ENCODE peak calls at places on chromosomes 12 and 14, in six cellular contexts. M is endothelial cell of umbilical vein, G is esophagus muscularis mucosa, A is lower leg skin, R is K562, F is testis. J is an unnamed sample.

GRCh38 chr14:49861581-49861922 is 9.0 kb upstream of the NEMF start:
- DNase-seq in M (no peak), G (peak), A (peak), R (peak), F (peak), J (peak)

GRCh38 chr12:89225401-89225800 is 126.9 kb downstream of the DUSP6 start:
- DNase-seq in M (peak), G (no peak), A (no peak), R (no peak), F (no peak), J (no peak)

GRCh38 chr12:57889541-57889989 is 43.0 kb upstream of the CTDSP2 start:
- DNase-seq in M (peak), G (no peak), A (peak), R (no peak), F (peak), J (no peak)

GRCh38 chr14:100618763-100619320 is 31.6 kb upstream of the BEGAIN start:
- DNase-seq in M (no peak), G (no peak), A (peak), R (no peak), F (no peak), J (no peak)

GRCh38 chr14:89093083-89093482 is 268.6 kb downstream of the TTC8 start:
- DNase-seq in M (no peak), G (no peak), A (no peak), R (no peak), F (no peak), J (no peak)

GRCh38 chr14:65206448-65207096 is 104.3 kb upstream of the MAX start:
- DNase-seq in M (no peak), G (no peak), A (no peak), R (no peak), F (no peak), J (no peak)

GRCh38 chr12:24081092-24081529 is 131.6 kb upstream of the SOX5 start:
- DNase-seq in M (no peak), G (no peak), A (no peak), R (no peak), F (no peak), J (no peak)

GRCh38 chr12:75721231-75721641 is 209.8 kb upstream of the KRR1 start:
- DNase-seq in M (peak), G (no peak), A (no peak), R (no peak), F (no peak), J (no peak)

GRCh38 chr14:100067971-100068959 is 3.0 kb downstream of the EVL start:
- DNase-seq in M (peak), G (no peak), A (peak), R (peak), F (peak), J (no peak)

GRCh38 chr14:23483216-23483854 is 13.8 kb downstream of the NGDN start:
- DNase-seq in M (no peak), G (no peak), A (no peak), R (peak), F (peak), J (no peak)

GRCh38 chr12:2813573-2814185 is 1.2 kb downstream of the ITFG2 start:
- DNase-seq in M (peak), G (no peak), A (no peak), R (peak), F (peak), J (peak)

GRCh38 chr14:22448035-22448904 is 140.8 kb downstream of the DAD1 start:
- DNase-seq in M (no peak), G (no peak), A (no peak), R (no peak), F (no peak), J (no peak)

GRCh38 chr12:124451016-124451415 is 116.4 kb downstream of the NCOR2 start:
- DNase-seq in M (no peak), G (no peak), A (no peak), R (no peak), F (no peak), J (no peak)

GRCh38 chr12:111812881-111813741 is 28.9 kb upstream of the MAPKAPK5 start:
- DNase-seq in M (peak), G (peak), A (peak), R (peak), F (peak), J (peak)

GRCh38 chr14:55556929-55557623 is 22.9 kb upstream of the KTN1 start:
- DNase-seq in M (peak), G (no peak), A (peak), R (no peak), F (peak), J (peak)

GRCh38 chr12:87107270-87107669 is 851.1 kb upstream of the MGAT4C start:
- DNase-seq in M (no peak), G (no peak), A (no peak), R (no peak), F (no peak), J (no peak)

GRCh38 chr12:132812631-132813305 is 15.9 kb downstream of the GOLGA3 start:
- DNase-seq in M (no peak), G (no peak), A (no peak), R (no peak), F (no peak), J (no peak)

GRCh38 chr12:27178251-27178650 is 65.8 kb upstream of the STK38L start:
- DNase-seq in M (no peak), G (no peak), A (no peak), R (no peak), F (no peak), J (no peak)

GRCh38 chr14:89185919-89186849 is 230.8 kb downstream of the FOXN3 start:
- DNase-seq in M (no peak), G (no peak), A (no peak), R (peak), F (no peak), J (peak)

GRCh38 chr12:38919191-38919590 is 13.8 kb upstream of the CPNE8 start:
- DNase-seq in M (no peak), G (no peak), A (no peak), R (no peak), F (no peak), J (no peak)

GRCh38 chr12:111437816-111438454 is 32.2 kb downstream of the SH2B3 start:
- DNase-seq in M (peak), G (no peak), A (peak), R (peak), F (no peak), J (no peak)

GRCh38 chr12:113269257-113269943 is 48.1 kb downstream of the TPCN1 start:
- DNase-seq in M (no peak), G (no peak), A (no peak), R (no peak), F (no peak), J (no peak)

GRCh38 chr12:19482551-19483109 is 43.3 kb downstream of the AEBP2 start:
- DNase-seq in M (no peak), G (no peak), A (no peak), R (peak), F (peak), J (no peak)

GRCh38 chr12:67151891-67152290 is 117.3 kb upstream of the CAND1 start:
- DNase-seq in M (no peak), G (no peak), A (no peak), R (no peak), F (no peak), J (no peak)

GRCh38 chr14:79510659-79511058 is 700.6 kb downstream of the DIO2 start:
- DNase-seq in M (no peak), G (no peak), A (no peak), R (no peak), F (no peak), J (no peak)

GRCh38 chr12:89575405-89575804 is 49.6 kb upstream of the POC1B start:
- DNase-seq in M (no peak), G (no peak), A (no peak), R (peak), F (no peak), J (no peak)

GRCh38 chr14:72755766-72756165 is 138.1 kb downstream of the DPF3 start:
- DNase-seq in M (no peak), G (no peak), A (no peak), R (no peak), F (no peak), J (no peak)

GRCh38 chr14:47539065-47539464 is 136.3 kb downstream of the MDGA2 start:
- DNase-seq in M (peak), G (no peak), A (no peak), R (no peak), F (no peak), J (no peak)

GRCh38 chr12:26940820-26941219 is 2.5 kb downstream of the FGFR1OP2 start:
- DNase-seq in M (no peak), G (no peak), A (no peak), R (peak), F (no peak), J (no peak)

GRCh38 chr12:59695379-59695778 is 99.5 kb downstream of the SLC16A7 start:
- DNase-seq in M (no peak), G (no peak), A (no peak), R (no peak), F (no peak), J (no peak)

GRCh38 chr12:78315018-78315417 is 484.3 kb downstream of the NAV3 start:
- DNase-seq in M (no peak), G (no peak), A (no peak), R (no peak), F (no peak), J (no peak)

GRCh38 chr14:77761205-77761931 is 412 bp upstream of the SNW1 start:
- DNase-seq in M (no peak), G (no peak), A (no peak), R (peak), F (peak), J (no peak)

GRCh38 chr14:97707603-97708002 is 910.4 kb downstream of the VRK1 start:
- DNase-seq in M (no peak), G (peak), A (no peak), R (no peak), F (no peak), J (no peak)

GRCh38 chr12:39427360-39427808 is 15.5 kb downstream of the KIF21A start:
- DNase-seq in M (no peak), G (no peak), A (no peak), R (no peak), F (no peak), J (no peak)

DNA sequence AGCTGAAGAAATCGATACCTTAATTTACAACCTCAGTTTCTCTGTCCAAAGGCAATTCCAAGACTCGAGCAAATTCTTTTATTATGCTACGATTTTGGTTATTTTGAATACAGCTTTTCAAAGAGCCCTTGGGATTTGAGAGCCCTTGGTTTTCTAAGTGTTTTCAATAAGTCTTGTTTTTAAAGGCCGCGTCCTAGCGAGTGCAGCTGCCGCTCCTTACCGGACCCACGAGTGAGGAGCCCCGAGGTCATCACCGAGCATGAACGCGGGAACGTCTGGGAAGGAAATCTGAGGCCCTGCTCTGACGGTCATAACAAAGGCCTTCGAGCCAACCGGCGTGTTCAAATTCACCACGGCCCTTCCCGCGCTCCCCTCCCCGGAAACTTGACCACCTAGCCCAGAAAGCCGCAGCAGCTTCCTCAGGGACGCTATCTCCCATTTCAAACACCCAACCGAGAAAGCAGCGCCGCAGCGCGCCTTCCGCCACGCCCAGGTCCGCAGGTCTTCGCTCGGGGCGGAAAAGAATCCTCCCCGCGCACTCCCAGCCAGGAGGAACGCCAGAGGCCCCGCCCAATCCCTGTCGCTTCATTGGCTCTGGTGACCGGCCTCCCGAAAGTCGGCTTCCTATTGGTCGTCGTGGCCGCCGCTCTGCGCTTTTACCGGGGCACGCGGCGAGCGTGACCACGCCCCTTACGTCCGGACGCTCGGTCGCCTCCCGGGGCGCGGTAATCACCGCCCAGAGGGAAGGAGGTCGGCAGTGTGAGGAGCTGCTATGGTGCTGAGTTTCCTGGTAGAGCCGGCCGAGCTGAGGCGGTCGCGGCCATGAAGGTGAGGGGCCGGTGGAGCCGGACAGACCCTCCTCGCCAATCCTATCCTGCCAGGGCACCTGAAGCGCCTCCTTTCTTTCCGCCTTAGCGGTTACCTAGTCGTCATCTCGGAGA is at the start of gene RNF34:
- DNase-seq in M (peak), G (peak), A (peak), R (peak), F (peak), J (peak)
- TF ChIP-seq POLR2A in M (peak), G (peak), A (peak), R (peak), F (peak), J (peak)

GRCh38 chr12:119615518-119616475 is 22.2 kb downstream of the TMEM233 start:
- DNase-seq in M (no peak), G (no peak), A (no peak), R (no peak), F (no peak), J (no peak)
- TF ChIP-seq POLR2A in M (no peak), G (no peak), A (no peak), R (no peak), F (no peak), J (no peak)

GRCh38 chr12:51244269-51244668 is 5.6 kb downstream of the DAZAP2 start:
- DNase-seq in M (no peak), G (no peak), A (no peak), R (no peak), F (no peak), J (no peak)
- TF ChIP-seq POLR2A in M (no peak), G (no peak), A (no peak), R (peak), F (no peak), J (no peak)

DNA sequence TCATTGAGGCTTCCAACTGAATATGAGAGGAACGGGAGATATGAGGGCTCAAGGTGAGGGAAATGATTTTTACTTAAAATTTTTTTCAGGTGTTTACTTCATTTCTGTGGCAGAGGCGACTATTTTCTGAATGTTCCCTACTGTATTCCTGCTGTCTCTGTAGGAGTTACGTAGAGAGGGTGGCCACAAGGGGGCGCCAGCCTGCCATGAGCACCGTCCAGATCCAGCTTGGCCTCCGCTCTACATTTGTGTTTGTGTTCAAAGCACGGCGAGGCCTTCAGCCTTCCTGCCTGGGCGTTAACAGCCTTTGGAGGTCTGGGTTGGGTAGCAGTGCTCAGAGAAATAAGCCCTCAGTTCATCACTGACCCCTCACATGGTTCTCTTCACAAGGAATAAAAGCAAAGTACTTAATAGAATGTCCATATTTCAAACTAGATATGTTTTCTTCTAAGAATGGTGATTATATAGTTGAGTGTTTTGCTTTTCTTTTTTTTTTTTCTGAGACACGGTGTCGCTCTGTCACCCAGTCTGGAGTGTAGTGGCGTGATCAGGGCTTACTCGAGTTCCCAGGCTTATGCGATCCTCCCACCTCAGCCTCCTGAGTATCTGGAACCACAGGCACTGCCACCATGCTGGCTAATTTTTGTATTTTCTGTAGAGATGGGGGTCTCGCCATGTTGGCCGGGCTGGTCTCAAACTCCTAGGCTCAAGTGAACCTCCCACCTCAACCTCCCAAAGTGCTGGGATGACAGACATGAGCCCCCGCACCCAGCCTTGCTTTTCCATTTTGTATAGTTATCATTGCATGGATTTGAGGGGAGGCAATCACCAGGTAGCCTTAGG is 22.3 kb downstream of the CKB start:
- DNase-seq in M (peak), G (peak), A (peak), R (peak), F (peak), J (peak)
- TF ChIP-seq POLR2A in M (no peak), G (no peak), A (no peak), R (no peak), F (no peak), J (no peak)

GRCh38 chr12:50988871-50989270 is 36.5 kb downstream of the HIGD1C start:
- DNase-seq in M (peak), G (no peak), A (no peak), R (no peak), F (no peak), J (no peak)

GRCh38 chr12:50992814-50993213 is 33.4 kb downstream of the SLC11A2 start:
- DNase-seq in M (peak), G (no peak), A (no peak), R (no peak), F (no peak), J (no peak)

GRCh38 chr12:50990147-50990727 is 35.9 kb downstream of the SLC11A2 start:
- DNase-seq in M (no peak), G (no peak), A (no peak), R (no peak), F (no peak), J (no peak)

GRCh38 chr12:50988051-50988450 is 35.7 kb downstream of the HIGD1C start:
- DNase-seq in M (no peak), G (no peak), A (no peak), R (no peak), F (no peak), J (no peak)

GRCh38 chr12:50991296-50991695 is 34.9 kb downstream of the SLC11A2 start:
- DNase-seq in M (peak), G (no peak), A (no peak), R (no peak), F (no peak), J (no peak)
- TF ChIP-seq POLR2A in M (no peak), G (no peak), A (no peak), R (no peak), F (no peak), J (no peak)

DNA sequence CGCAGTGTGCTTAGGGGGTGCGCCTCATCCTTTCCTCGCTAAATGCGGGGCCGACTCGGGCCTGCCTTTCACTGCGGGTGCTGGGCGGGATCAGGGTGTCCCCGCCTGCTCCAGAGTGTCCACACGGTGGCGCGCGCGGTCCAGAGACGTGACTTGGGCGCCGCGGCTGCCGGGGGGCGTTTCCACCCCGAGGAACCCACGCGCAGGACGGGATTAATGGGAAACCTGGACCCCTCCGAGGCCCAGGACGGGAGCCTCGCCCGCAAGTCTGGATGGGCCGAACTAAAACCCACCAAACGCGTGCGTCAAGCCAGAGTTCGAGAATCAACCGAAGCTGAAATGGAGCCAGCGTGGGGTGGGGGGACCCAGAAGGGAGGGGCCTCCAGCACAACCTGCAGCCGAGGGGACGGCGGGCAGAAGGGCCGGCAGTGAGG is 93.4 kb downstream of the NINJ2 start:
- DNase-seq in M (peak), G (peak), A (peak), R (peak), F (peak), J (peak)
- TF ChIP-seq POLR2A in M (no peak), G (no peak), A (no peak), R (no peak), F (no peak), J (peak)

GRCh38 chr14:34780646-34781045 is 66.3 kb upstream of the CFL2 start:
- DNase-seq in M (no peak), G (no peak), A (no peak), R (no peak), F (no peak), J (no peak)
- TF ChIP-seq POLR2A in M (no peak), G (no peak), A (no peak), R (no peak), F (no peak), J (no peak)

GRCh38 chr12:55720071-55720564 is at the start of gene RDH5:
- DNase-seq in M (no peak), G (no peak), A (no peak), R (no peak), F (peak), J (no peak)
- TF ChIP-seq POLR2A in M (no peak), G (peak), A (no peak), R (no peak), F (no peak), J (no peak)

GRCh38 chr12:68745904-68746571 is at the start of gene SLC35E3:
- DNase-seq in M (peak), G (peak), A (peak), R (peak), F (peak), J (peak)
- TF ChIP-seq POLR2A in M (peak), G (no peak), A (no peak), R (peak), F (no peak), J (peak)

J was measured in prostate gland.